ENCODE peak calls at places on chromosomes 5 and 9, in six cellular contexts. Q is kidney epithelial cell, C is amniotic stem cell, N is SJSA1, B is AG04449, R is germinal center. H is an unnamed sample.

GRCh38 chr9:110744753-110745522 is 76.3 kb downstream of the MUSK start:
- DNase-seq in Q (peak), C (peak), N (peak), B (peak), R (no peak), H (peak)

GRCh38 chr5:65809817-65810531 is 88.0 kb downstream of the NLN start:
- DNase-seq in Q (no peak), C (no peak), N (no peak), B (no peak), R (no peak), H (no peak)

GRCh38 chr5:108521841-108522506 is 140.1 kb upstream of the FBXL17 start:
- DNase-seq in Q (peak), C (peak), N (no peak), B (peak), R (peak), H (peak)

GRCh38 chr5:1537166-1538154 is 13.7 kb upstream of the LPCAT1 start:
- DNase-seq in Q (no peak), C (no peak), N (peak), B (no peak), R (no peak), H (no peak)

GRCh38 chr9:135786146-135786690 is 84.2 kb downstream of the KCNT1 start:
- DNase-seq in Q (no peak), C (no peak), N (no peak), B (no peak), R (no peak), H (no peak)

GRCh38 chr5:51494821-51495220 is 111.6 kb downstream of the ISL1 start:
- DNase-seq in Q (no peak), C (no peak), N (no peak), B (no peak), R (no peak), H (no peak)

GRCh38 chr5:150556859-150557506 is 49.1 kb downstream of the NDST1 start:
- DNase-seq in Q (no peak), C (no peak), N (no peak), B (no peak), R (no peak), H (no peak)

GRCh38 chr5:180636403-180637075 is 12.9 kb downstream of the FLT4 start:
- DNase-seq in Q (peak), C (no peak), N (no peak), B (no peak), R (no peak), H (no peak)

GRCh38 chr5:150485770-150486401 is 22.0 kb upstream of the NDST1 start:
- DNase-seq in Q (no peak), C (no peak), N (peak), B (no peak), R (peak), H (no peak)

GRCh38 chr5:4862500-4862899 is 277.6 kb upstream of the ADAMTS16 start:
- DNase-seq in Q (peak), C (no peak), N (no peak), B (peak), R (no peak), H (peak)

GRCh38 chr5:3297852-3298251 is 297.8 kb upstream of the IRX1 start:
- DNase-seq in Q (no peak), C (no peak), N (no peak), B (no peak), R (no peak), H (no peak)

GRCh38 chr5:57221049-57221568 is 47.2 kb downstream of the GPBP1 start:
- DNase-seq in Q (no peak), C (peak), N (no peak), B (no peak), R (peak), H (peak)

H was measured in smooth muscle cell of the brain vasculature.